ENCODE peak calls at places on chromosomes 3 and 15, in four cellular contexts. X, A, I and O are unnamed samples.

GRCh38 chr3:57112206-57112605 is 51.7 kb downstream of the SPATA12 start:
- DNase-seq in X (no peak), A (no peak), I (peak), O (no peak)

GRCh38 chr3:111717601-111718000 is 122.5 kb upstream of the ZBED2 start:
- DNase-seq in A (peak), X (peak), I (peak), O (peak)

GRCh38 chr3:128923607-128924385 is 44.4 kb downstream of the ACAD9 start:
- DNase-seq in X (no peak), A (no peak), I (no peak), O (no peak)

GRCh38 chr15:81897011-81897677 is 148.7 kb downstream of the MEX3B start:
- DNase-seq in X (no peak), A (no peak), I (no peak), O (peak)

GRCh38 chr3:123071146-123071545 is 4.3 kb downstream of the PDIA5 start:
- DNase-seq in I (peak), X (no peak), A (no peak), O (peak)

GRCh38 chr3:9349321-9350117 is 13.3 kb upstream of the THUMPD3 start:
- DNase-seq in X (no peak), I (peak), A (no peak), O (peak)

GRCh38 chr15:78130466-78131294 is 565 bp downstream of the CIB2 start:
- DNase-seq in A (peak), I (no peak), X (peak), O (no peak)

GRCh38 chr3:194680888-194681615 is 4.6 kb upstream of the FAM43A start:
- DNase-seq in I (no peak), A (no peak), X (no peak), O (no peak)

GRCh38 chr3:46863261-46863782 is at the start of gene MYL3:
- DNase-seq in A (peak), X (no peak), I (no peak), O (no peak)

GRCh38 chr3:94928921-94929320 is 866.1 kb downstream of the NSUN3 start:
- DNase-seq in A (no peak), X (no peak), I (no peak), O (peak)

GRCh38 chr15:72911658-72912057 is 128.1 kb upstream of the ADPGK start:
- DNase-seq in A (no peak), X (no peak), I (no peak), O (no peak)

GRCh38 chr15:97875513-97876285 is 84.8 kb upstream of the ARRDC4 start:
- DNase-seq in X (peak), I (no peak), A (peak), O (no peak)

GRCh38 chr15:58074452-58074851 is 8.9 kb upstream of the ALDH1A2 start:
- DNase-seq in X (no peak), A (no peak), I (no peak), O (no peak)

GRCh38 chr3:49378249-49378899 is 20.2 kb upstream of the GPX1 start:
- DNase-seq in A (peak), X (no peak), I (peak), O (peak)

DNA sequence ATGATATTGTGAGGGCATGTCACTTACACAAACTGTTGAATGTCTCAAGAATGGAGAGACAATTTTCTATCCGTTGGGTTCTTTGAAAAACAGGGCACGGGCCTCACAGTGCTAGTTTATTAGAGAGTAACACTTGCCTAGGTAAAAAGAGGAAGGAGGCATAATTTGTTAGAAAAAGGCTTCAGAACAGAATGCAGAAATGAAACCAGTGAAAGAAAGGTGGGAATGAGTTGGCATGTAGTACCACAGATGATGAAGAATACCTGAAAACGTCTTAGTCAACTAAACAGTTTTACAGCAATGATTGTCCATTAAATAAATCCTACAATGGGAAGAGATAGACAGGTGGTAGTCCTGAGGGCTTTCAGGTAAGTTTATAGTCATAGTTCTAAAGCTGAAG is 1399.7 kb upstream of the CADM2 start:
- DNase-seq in A (no peak), I (no peak), X (no peak), O (no peak)
- TF ChIP-seq CTCF in A (no peak), I (no peak), X (no peak), O (no peak)

DNA sequence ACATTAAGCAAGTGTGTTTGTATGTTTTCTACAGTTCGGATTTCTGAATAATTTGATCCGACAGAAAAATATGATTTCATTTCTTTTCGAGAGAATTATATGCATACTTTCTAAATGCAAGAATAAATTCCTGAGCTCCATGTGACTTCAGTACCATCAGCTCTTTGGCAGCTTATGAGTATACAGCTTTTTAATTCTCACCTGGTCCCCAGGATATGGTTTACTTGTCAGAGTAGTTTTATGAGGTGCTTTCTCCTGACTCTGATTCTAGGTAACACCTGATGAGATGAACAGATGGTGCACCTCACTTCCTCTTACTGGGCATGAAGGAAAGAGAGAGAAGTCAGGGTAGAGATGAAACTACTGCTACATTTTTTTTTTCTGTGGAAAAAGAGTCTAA is 3.1 kb downstream of the HGD start:
- DNase-seq in I (no peak), X (no peak), A (no peak), O (no peak)
- H3K4me3 ChIP-seq in I (no peak), X (no peak), A (no peak), O (no peak)

GRCh38 chr3:189655617-189656016 is 24.4 kb downstream of the TP63 start:
- DNase-seq in I (no peak), A (no peak), X (no peak), O (no peak)

GRCh38 chr3:189646902-189647542 is 15.8 kb downstream of the TP63 start:
- DNase-seq in A (no peak), I (no peak), X (no peak), O (no peak)

GRCh38 chr3:189652042-189652441 is 20.9 kb downstream of the TP63 start:
- DNase-seq in A (no peak), I (no peak), X (no peak), O (peak)
- TF ChIP-seq CTCF in A (no peak), I (peak), X (no peak), O (peak)

GRCh38 chr15:28913171-28913765 is 27.5 kb downstream of the APBA2 start:
- DNase-seq in A (peak), I (no peak), X (no peak), O (no peak)

GRCh38 chr15:28911295-28911979 is 25.7 kb downstream of the APBA2 start:
- DNase-seq in I (no peak), X (no peak), A (peak), O (no peak)

GRCh38 chr15:28907338-28907961 is 21.7 kb downstream of the APBA2 start:
- DNase-seq in I (no peak), A (peak), X (no peak), O (no peak)

GRCh38 chr15:28912422-28912821 is 26.6 kb downstream of the APBA2 start:
- DNase-seq in I (no peak), X (no peak), A (peak), O (peak)

GRCh38 chr15:28909958-28910500 is 24.3 kb downstream of the APBA2 start:
- DNase-seq in A (no peak), X (no peak), I (no peak), O (no peak)
- H3K4me3 ChIP-seq in A (no peak), X (no peak), I (no peak), O (no peak)

GRCh38 chr15:95606551-95606950 is 723.9 kb upstream of the NR2F2 start:
- DNase-seq in A (no peak), X (no peak), I (no peak), O (no peak)

GRCh38 chr15:95610945-95611344 is 719.6 kb upstream of the NR2F2 start:
- DNase-seq in X (no peak), I (no peak), A (no peak), O (no peak)

GRCh38 chr15:95605098-95605497 is 725.4 kb upstream of the NR2F2 start:
- DNase-seq in I (no peak), X (no peak), A (no peak), O (no peak)

GRCh38 chr15:95609096-95609495 is 721.4 kb upstream of the NR2F2 start:
- DNase-seq in I (no peak), A (no peak), X (no peak), O (peak)

GRCh38 chr15:95608371-95608770 is 722.1 kb upstream of the NR2F2 start:
- DNase-seq in I (no peak), X (no peak), A (no peak), O (peak)
- TF ChIP-seq CTCF in I (no peak), X (no peak), A (no peak), O (no peak)

DNA sequence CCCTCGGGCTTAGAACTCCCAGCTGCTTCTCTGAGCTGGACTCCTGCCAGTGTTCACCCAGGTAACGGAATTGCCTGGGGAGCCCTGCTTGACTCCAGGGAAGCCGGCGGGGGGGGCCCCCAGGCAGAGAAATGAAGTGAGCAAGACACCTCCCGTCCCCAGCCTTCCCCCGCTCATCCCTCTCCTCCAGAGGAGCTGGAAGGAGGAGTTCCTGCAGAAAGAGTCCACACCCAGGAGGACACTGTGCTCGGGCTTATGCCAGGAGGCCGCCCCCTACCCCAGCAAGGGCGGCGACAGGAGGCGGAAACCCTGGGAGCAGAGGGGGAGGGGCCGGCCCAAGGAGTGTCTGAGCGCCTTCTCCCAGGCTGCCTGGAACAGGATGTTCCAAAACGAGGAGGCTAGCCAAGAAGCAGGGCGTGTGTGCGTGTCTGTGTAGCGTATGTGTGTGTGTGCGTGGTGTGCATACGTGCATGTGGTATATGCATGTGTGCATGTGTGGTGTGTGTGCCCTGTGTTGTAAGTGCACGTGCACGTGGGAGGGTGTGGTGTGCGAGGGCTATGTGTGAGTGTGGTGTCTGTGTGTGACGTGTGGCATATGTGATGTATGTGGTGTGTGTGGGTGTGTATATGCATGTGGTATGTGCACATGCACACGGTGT is 511.3 kb downstream of the SHQ1 start:
- DNase-seq in I (peak), A (peak), X (peak), O (peak)
- H3K4me3 ChIP-seq in I (no peak), A (no peak), X (no peak), O (no peak)